ENCODE peak calls at places on chromosome 19, in six cellular contexts. C is neuronal stem cell, T is H1, N is IMR-90, A is mesendoderm, W is mesenchymal stem cell. H is an unnamed sample.

GRCh38 chr19:48819366-48819816 is 8.6 kb upstream of the BCAT2 start:
- DNase-seq in W (no peak), N (peak; percentile 79), A (no peak), T (no peak), C (no peak), H (no peak)

GRCh38 chr19:6464070-6464873 is at the start of gene CRB3:
- DNase-seq in W (no peak), T (peak; percentile 80), A (peak; percentile 81), N (no peak), C (no peak), H (peak; percentile 31)

GRCh38 chr19:32595491-32595890 is 14.5 kb downstream of the PDCD5 start:
- DNase-seq in C (no peak), T (no peak), A (no peak), N (no peak), W (no peak), H (no peak)

GRCh38 chr19:40512473-40513344 is 45.9 kb downstream of the SPTBN4 start:
- DNase-seq in N (peak; percentile 11), A (peak; percentile 55), W (peak; percentile 8), T (no peak), C (peak; percentile 54), H (peak; percentile 58)

GRCh38 chr19:42420055-42420544 is 7.1 kb downstream of the LIPE start:
- DNase-seq in N (peak; percentile 78), A (peak; percentile 78), W (peak; percentile 49), T (no peak), C (no peak), H (peak; percentile 65)

GRCh38 chr19:7533925-7534480 is 1.5 kb upstream of the PNPLA6 start:
- DNase-seq in C (peak; percentile 78), A (peak; percentile 93), W (peak; percentile 89), T (peak; percentile 56), N (peak; percentile 85), H (peak; percentile 92)

GRCh38 chr19:21585491-21585890 is 80.1 kb downstream of the ZNF429 start:
- DNase-seq in A (no peak), C (no peak), W (no peak), N (no peak), T (no peak), H (no peak)

GRCh38 chr19:566403-566802 is 6.0 kb upstream of the BSG start:
- DNase-seq in C (no peak), N (peak; percentile 31), T (no peak), W (peak; percentile 99), A (peak; percentile 66), H (peak; percentile 48)

GRCh38 chr19:53659292-53659691 is 27.5 kb downstream of the DPRX start:
- DNase-seq in T (peak; percentile 65), W (no peak), A (peak; percentile 93), C (no peak), N (no peak), H (peak; percentile 91)

GRCh38 chr19:45767881-45768643 is 990 bp downstream of the SIX5 start:
- DNase-seq in W (peak; percentile 78), A (peak; percentile 80), T (no peak), C (peak; percentile 69), N (peak; percentile 65), H (peak; percentile 60)

GRCh38 chr19:47521473-47522180 is 6.8 kb upstream of the NAPA start:
- DNase-seq in C (no peak), A (no peak), N (no peak), W (no peak), T (no peak), H (no peak)
- H4K8ac ChIP-seq in C (no peak overlapping the region), A (no peak overlapping the region), N (no peak overlapping the region), W (peak overlapping the region; percentile 15), T (peak overlapping the region; percentile 82), H (no peak overlapping the region)

GRCh38 chr19:9140159-9140874 is at the start of gene ZNF317:
- DNase-seq in C (peak; percentile 93), T (peak; percentile 38), A (peak; percentile 96), W (peak; percentile 94), N (peak; percentile 88), H (peak; percentile 93)

GRCh38 chr19:9144920-9145319 is 4.7 kb downstream of the ZNF317 start:
- DNase-seq in W (peak; percentile 16), C (no peak), T (no peak), N (no peak), A (peak; percentile 23), H (no peak)

DNA sequence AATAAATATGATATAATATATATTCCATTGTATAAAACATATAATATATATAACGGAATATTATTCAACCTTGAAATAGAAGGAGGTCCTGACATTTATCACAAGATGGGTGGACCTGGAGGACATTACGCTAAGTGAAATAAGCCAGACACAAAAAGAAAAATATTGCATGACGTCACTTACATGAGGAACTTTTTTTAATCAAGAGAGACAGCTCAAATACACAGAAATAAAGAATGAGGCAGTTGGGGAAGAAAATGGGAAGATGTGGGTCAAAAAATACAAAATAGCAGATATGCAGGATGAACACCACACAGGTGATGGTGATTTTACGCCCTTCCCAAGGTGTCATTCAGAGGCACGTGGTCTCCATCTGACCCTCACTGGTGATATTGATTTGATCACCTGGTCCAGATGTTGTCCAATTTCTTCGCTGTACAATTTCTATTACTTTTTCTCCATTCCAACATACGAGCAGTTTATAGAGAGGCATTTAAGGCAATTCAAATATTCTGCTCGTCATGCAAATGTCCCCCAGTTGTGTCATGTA is 513 bp upstream of the ZNF317 start:
- DNase-seq in A (no peak), C (no peak), T (no peak), N (no peak), W (no peak), H (no peak)
- H3K27ac ChIP-seq in A (no peak overlapping the region), C (no peak overlapping the region), T (no peak overlapping the region), N (no peak overlapping the region), W (no peak overlapping the region), H (no peak overlapping the region)

DNA sequence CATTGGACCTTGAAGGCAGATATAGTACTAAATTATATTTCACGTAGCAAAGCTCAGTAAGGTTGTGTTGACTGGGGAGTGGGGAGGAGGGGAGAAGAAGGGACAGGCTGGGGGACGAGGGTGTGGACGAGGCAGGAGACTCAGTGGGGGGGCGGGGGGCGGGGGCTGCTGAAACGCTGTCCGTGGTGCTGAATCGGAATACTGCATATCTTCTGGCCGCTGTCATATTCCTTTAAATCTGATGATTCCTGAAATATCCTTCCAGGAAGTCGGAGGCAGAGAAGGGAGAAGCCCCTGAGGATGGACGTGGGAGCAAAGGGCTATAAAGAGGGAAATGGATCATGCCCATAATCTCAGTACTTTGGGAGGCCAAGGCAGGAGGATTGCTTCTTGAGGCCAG is 34.7 kb upstream of the CASP14 start:
- DNase-seq in W (no peak), N (no peak), T (no peak), A (peak; percentile 1), C (no peak), H (no peak)
- H3K4me3 ChIP-seq in W (no peak overlapping the region), N (no peak overlapping the region), T (no peak overlapping the region), A (no peak overlapping the region), C (no peak overlapping the region), H (no peak overlapping the region)

GRCh38 chr19:34900245-34900644 is 26.5 kb upstream of the ZNF30 start:
- DNase-seq in N (no peak), C (no peak), T (no peak), A (no peak), W (no peak), H (no peak)

GRCh38 chr19:34904521-34904845 is 22.2 kb upstream of the ZNF30 start:
- DNase-seq in W (no peak), N (no peak), C (no peak), T (no peak), A (peak; percentile 21), H (no peak)

DNA sequence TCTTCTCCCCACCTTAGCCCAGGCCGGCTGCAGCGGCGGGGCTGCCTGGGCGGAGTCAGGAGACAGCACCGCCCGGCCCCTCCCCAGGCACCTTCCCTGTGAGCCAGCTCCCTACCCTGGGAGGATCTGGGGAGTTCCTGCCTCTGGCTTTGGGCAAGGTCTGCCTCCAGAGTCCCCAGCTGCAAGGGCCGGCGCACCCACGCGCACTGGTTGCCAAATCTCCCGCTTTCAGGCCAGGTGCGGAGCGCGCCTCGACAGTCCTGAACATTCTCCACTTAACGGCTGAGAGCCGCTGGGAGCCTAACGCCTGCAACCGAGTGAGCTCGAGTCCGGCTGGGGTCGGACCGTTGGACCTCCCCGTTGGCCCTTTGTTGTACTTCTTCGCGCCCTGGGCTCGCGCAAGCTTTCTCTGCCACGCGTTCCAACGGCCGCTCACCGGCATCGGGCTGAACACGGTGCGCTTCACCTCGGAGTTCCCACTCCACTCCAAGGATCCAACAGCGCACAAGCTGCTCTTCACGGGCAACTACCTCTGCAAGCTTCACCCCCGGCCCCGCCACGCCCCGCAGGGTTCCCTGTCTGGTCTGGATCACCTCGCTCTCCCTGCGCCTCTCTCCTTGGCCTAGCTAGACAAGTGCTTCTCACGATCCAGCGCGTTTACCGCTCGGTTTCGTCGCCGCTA is 21.7 kb upstream of the ZNF30 start:
- DNase-seq in A (peak; percentile 31), N (no peak), C (no peak), T (no peak), W (no peak), H (no peak)
- H4K8ac ChIP-seq in A (no peak overlapping the region), N (no peak overlapping the region), C (no peak overlapping the region), T (peak overlapping the region; percentile 19), W (no peak overlapping the region), H (no peak overlapping the region)

GRCh38 chr19:1634242-1634937 is 18.0 kb downstream of the TCF3 start:
- DNase-seq in N (no peak), A (no peak), W (no peak), C (no peak), T (no peak), H (no peak)

GRCh38 chr19:1632462-1633268 is 19.8 kb downstream of the TCF3 start:
- DNase-seq in N (no peak), C (no peak), T (no peak), W (no peak), A (no peak), H (no peak)

GRCh38 chr19:1631557-1632100 is 20.8 kb downstream of the TCF3 start:
- DNase-seq in T (no peak), A (no peak), W (no peak), C (no peak), N (no peak), H (no peak)

GRCh38 chr19:1634938-1635243 is 17.5 kb downstream of the TCF3 start:
- DNase-seq in W (no peak), T (no peak), C (no peak), N (no peak), A (no peak), H (no peak)

GRCh38 chr19:1633269-1633606 is 19.2 kb downstream of the TCF3 start:
- DNase-seq in A (no peak), N (no peak), T (no peak), W (no peak), C (no peak), H (no peak)
- H3K27ac ChIP-seq in A (no peak overlapping the region), N (no peak overlapping the region), T (no peak overlapping the region), W (no peak overlapping the region), C (no peak overlapping the region), H (no peak overlapping the region)

DNA sequence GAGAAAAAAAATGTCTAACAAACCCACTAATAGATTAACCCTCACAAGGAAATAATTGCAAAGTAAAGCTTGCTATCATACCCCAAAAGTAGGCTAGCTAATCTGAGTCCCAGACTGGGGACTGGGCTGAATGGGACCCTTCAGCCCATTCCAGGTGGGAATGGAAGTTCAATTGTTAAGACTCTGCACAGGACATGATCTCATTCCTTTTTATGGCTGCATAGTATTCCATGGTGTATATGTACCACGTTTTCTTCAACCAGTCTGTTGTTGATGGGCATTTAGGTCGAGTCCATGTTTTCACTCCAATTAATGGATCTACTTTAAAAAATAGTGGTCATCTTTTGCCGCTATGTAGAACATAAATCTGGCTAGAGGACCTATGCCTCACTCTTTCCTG is 17.9 kb downstream of the OR7A5 start:
- DNase-seq in N (no peak), A (no peak), W (no peak), C (no peak), T (no peak), H (no peak)
- H3K4me3 ChIP-seq in N (no peak overlapping the region), A (no peak overlapping the region), W (no peak overlapping the region), C (no peak overlapping the region), T (no peak overlapping the region), H (no peak overlapping the region)

GRCh38 chr19:18322759-18323460 is at the start of gene LSM4:
- DNase-seq in N (peak; percentile 95), T (peak; percentile 95), W (peak; percentile 97), A (peak; percentile 99), C (peak; percentile 98), H (peak; percentile 99)
- H4K8ac ChIP-seq in N (peak within 1 kb of the TSS; percentile 96), T (peak within 1 kb of the TSS; percentile 98), W (peak within 1 kb of the TSS; percentile 88), A (peak within 1 kb of the TSS; percentile 31), C (peak within 1 kb of the TSS; percentile 3), H (peak within 1 kb of the TSS; percentile 93)